ENCODE peak calls at places on chromosomes 11 and 22, in four cellular contexts. E, V, L and K are unnamed samples.

GRCh38 chr11:48107188-48107704 is 109.4 kb upstream of the OR4B1 start:
- DNase-seq in E (no peak), V (no peak), L (peak; percentile 51), K (no peak)

GRCh38 chr22:46044718-46045458 is 67.9 kb upstream of the WNT7B start:
- DNase-seq in E (no peak), V (peak; percentile 31), L (no peak), K (no peak)

GRCh38 chr11:35142481-35143207 is 3.7 kb downstream of the CD44 start:
- DNase-seq in E (no peak), V (no peak), L (peak; percentile 80), K (no peak)

GRCh38 chr11:105781807-105782206 is 171.9 kb downstream of the GRIA4 start:
- DNase-seq in E (no peak), V (no peak), L (no peak), K (no peak)

GRCh38 chr11:69817265-69818236 is 1.7 kb downstream of the FGF3 start:
- DNase-seq in E (no peak), V (no peak), L (no peak), K (no peak)

GRCh38 chr22:39240841-39241631 is 3.7 kb downstream of the PDGFB start:
- DNase-seq in E (peak; percentile 82), V (no peak), L (no peak), K (peak; percentile 36)

GRCh38 chr11:131408011-131408640 is 37.7 kb downstream of the NTM start:
- DNase-seq in E (no peak), V (no peak), L (peak; percentile 16), K (no peak)

GRCh38 chr22:45760682-45761081 is 89.0 kb downstream of the ATXN10 start:
- DNase-seq in E (no peak), V (no peak), L (no peak), K (no peak)

GRCh38 chr22:19959043-19959586 is 17.5 kb upstream of the TXNRD2 start:
- DNase-seq in E (peak; percentile 78), V (no peak), L (peak; percentile 66), K (peak; percentile 59)

GRCh38 chr11:122173587-122173986 is 57.6 kb upstream of the BLID start:
- DNase-seq in E (no peak), V (no peak), L (no peak), K (no peak)

GRCh38 chr11:46895821-46896220 is 22.5 kb downstream of the LRP4 start:
- DNase-seq in E (peak; percentile 89), V (peak; percentile 88), L (no peak), K (no peak)

GRCh38 chr11:46808804-46809431 is 37.2 kb downstream of the CKAP5 start:
- DNase-seq in E (no peak), V (no peak), L (peak; percentile 31), K (no peak)

GRCh38 chr11:97856666-97857065 is 1164.1 kb upstream of the CNTN5 start:
- DNase-seq in E (no peak), V (no peak), L (no peak), K (no peak)
- H3K4me3 ChIP-seq in E (no peak overlapping the region), V (no peak overlapping the region), L (no peak overlapping the region), K (no peak overlapping the region)

DNA sequence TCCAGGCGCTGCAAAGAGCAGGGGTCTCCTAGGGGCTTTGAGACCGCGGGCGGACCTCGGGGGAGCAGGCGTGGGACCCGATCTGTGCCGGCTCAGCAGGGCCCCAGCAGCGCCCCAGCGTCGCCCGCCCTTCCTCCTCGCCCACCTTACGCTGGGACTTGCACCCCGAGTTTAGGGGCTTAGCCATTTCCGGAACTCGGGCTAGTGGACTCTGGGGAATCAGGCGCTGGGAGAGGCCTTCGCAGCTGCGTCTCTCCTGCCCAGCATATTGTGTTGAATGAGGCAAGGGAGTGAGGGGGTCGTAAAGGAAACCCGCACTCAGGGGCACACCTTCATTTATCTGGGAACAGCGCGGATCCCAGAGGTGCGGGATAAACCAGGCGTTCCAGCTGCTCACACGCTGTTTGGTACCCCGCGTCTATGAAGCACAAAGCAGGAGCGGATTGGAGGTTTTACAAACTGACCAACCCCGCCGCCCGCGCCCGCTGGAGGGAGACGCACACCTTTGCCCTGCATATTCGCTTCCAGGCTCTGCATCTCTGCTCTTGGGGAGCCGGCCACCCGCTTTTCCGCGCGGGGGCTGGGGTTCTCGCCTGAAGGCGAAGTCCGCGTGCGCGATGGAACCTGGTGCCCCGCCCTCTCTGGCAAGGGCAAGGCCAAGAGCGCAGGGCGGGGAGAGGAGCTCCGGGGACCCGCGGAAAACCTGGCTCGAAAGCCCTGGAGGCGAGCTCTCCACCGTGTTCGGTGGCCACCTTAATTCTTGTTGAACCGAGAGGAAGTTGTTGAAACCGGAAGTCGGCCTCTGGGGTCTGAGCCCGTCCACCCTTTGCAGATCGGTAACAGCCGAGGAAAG is 6.7 kb upstream of the ALX4 start:
- DNase-seq in E (no peak), V (no peak), L (no peak), K (no peak)
- H3K4me3 ChIP-seq in E (peak overlapping the region; percentile 66), V (peak overlapping the region; percentile 41), L (peak overlapping the region; percentile 2), K (peak overlapping the region; percentile 21)

DNA sequence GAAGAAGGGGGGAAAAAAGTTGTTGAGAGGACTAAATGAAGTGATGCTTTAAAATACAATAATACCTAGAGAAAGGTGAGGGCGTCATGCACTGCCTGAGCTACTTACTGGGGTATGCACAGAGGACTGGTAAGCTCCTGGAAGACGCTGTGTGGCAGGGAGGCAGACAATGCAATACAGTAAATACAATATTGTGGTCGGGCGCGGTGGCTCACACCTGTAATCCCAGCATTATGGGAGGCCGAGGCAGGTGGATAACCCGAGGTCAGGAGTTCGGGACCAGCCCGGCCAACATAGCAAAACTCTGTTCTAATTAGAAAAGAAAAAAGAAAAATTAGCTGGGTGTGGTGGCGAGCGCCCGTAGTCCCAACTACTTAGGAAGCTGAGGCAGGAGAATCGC is 683 bp upstream of the SYTL2 start:
- DNase-seq in E (no peak), V (no peak), L (no peak), K (no peak)
- H3K4me3 ChIP-seq in E (peak overlapping the region; percentile 79), V (peak overlapping the region; percentile 71), L (peak overlapping the region; percentile 47), K (peak overlapping the region; percentile 56)

GRCh38 chr22:29030016-29030617 is 31.5 kb downstream of the C22orf31 start:
- DNase-seq in E (no peak), V (no peak), L (peak; percentile 28), K (no peak)
- H3K4me3 ChIP-seq in E (peak overlapping the region; percentile 64), V (peak overlapping the region; percentile 59), L (peak overlapping the region; percentile 43), K (peak overlapping the region; percentile 39)

GRCh38 chr11:72971211-72971610 is 157.0 kb downstream of the ATG16L2 start:
- DNase-seq in E (no peak), V (no peak), L (no peak), K (no peak)

GRCh38 chr11:72971611-72972010 is 157.4 kb downstream of the ATG16L2 start:
- DNase-seq in E (no peak), V (no peak), L (no peak), K (no peak)

GRCh38 chr11:72969894-72970335 is 155.7 kb downstream of the ATG16L2 start:
- DNase-seq in E (no peak), V (no peak), L (peak; percentile 88), K (no peak)

GRCh38 chr11:72972541-72973128 is 158.4 kb downstream of the ATG16L2 start:
- DNase-seq in E (no peak), V (no peak), L (peak; percentile 89), K (no peak)

GRCh38 chr11:72970557-72971118 is 156.4 kb downstream of the ATG16L2 start:
- DNase-seq in E (no peak), V (no peak), L (peak; percentile 19), K (no peak)
- H3K4me3 ChIP-seq in E (no peak overlapping the region), V (no peak overlapping the region), L (no peak overlapping the region), K (no peak overlapping the region)

GRCh38 chr22:37275134-37275533 is 7.2 kb upstream of the CYTH4 start:
- DNase-seq in E (no peak), V (no peak), L (no peak), K (no peak)
- H3K4me3 ChIP-seq in E (no peak overlapping the region), V (no peak overlapping the region), L (no peak overlapping the region), K (no peak overlapping the region)

GRCh38 chr11:4644233-4644632 is 451 bp downstream of the OR51E1 start:
- DNase-seq in E (no peak), V (no peak), L (no peak), K (no peak)

GRCh38 chr11:4643682-4644081 is at the start of gene OR51E1:
- DNase-seq in E (no peak), V (no peak), L (no peak), K (no peak)

GRCh38 chr11:4643084-4643483 is 698 bp upstream of the OR51E1 start:
- DNase-seq in E (no peak), V (no peak), L (no peak), K (no peak)

GRCh38 chr11:4645974-4646373 is 2.2 kb downstream of the OR51E1 start:
- DNase-seq in E (no peak), V (no peak), L (no peak), K (no peak)

GRCh38 chr11:4647795-4648194 is 4.0 kb downstream of the OR51E1 start:
- DNase-seq in E (no peak), V (no peak), L (no peak), K (peak; percentile 42)
- H3K4me3 ChIP-seq in E (no peak overlapping the region), V (no peak overlapping the region), L (no peak overlapping the region), K (no peak overlapping the region)

GRCh38 chr11:63913866-63914830 is 2.8 kb downstream of the RCOR2 start:
- DNase-seq in E (no peak), V (no peak), L (no peak), K (no peak)
- H3K4me3 ChIP-seq in E (no peak overlapping the region), V (no peak overlapping the region), L (no peak overlapping the region), K (no peak overlapping the region)

GRCh38 chr11:14539867-14540475 is 19.8 kb upstream of the PSMA1 start:
- DNase-seq in E (no peak), V (no peak), L (no peak), K (no peak)

GRCh38 chr11:14538926-14539554 is 18.9 kb upstream of the PSMA1 start:
- DNase-seq in E (no peak), V (no peak), L (no peak), K (no peak)

GRCh38 chr11:14537134-14537599 is 17.0 kb upstream of the PSMA1 start:
- DNase-seq in E (no peak), V (no peak), L (peak; percentile 36), K (peak; percentile 61)

GRCh38 chr11:14541180-14541579 is 21.0 kb upstream of the PSMA1 start:
- DNase-seq in E (no peak), V (no peak), L (peak; percentile 24), K (no peak)

GRCh38 chr11:14538271-14538925 is 18.2 kb upstream of the PSMA1 start:
- DNase-seq in E (no peak), V (no peak), L (no peak), K (no peak)
- H3K4me3 ChIP-seq in E (no peak overlapping the region), V (no peak overlapping the region), L (no peak overlapping the region), K (no peak overlapping the region)